ENCODE peak calls at places on chromosomes 7 and 10, in ten cellular contexts. Z is NCI-H1417 treated with DMSO at 0.1 percent for 48 hours, N is globus pallidus, L is NCI-H1105, X is NCI-H2107, H is posterior cingulate gyrus, W is heart right ventricle, P is NCI-H1092, I is foreskin fibroblast, R is dorsolateral prefrontal cortex. T is an unnamed sample.

GRCh38 chr10:27998178-27998953 is 513 bp downstream of the ODAD2 start:
- DNase-seq in P (peak), W (peak), X (peak), I (peak), Z (no peak), H (no peak), N (no peak), R (no peak), L (peak), T (no peak)

GRCh38 chr7:506921-507622 is 12.6 kb downstream of the PDGFA start:
- DNase-seq in I (no peak), R (no peak), Z (no peak), N (no peak), P (no peak), H (peak), X (no peak), L (no peak), W (peak), T (no peak)

GRCh38 chr7:93728292-93728691 is 153.8 kb upstream of the CALCR start:
- DNase-seq in P (no peak), X (no peak), L (no peak), Z (no peak), N (no peak), W (no peak), I (no peak), R (no peak), H (no peak), T (no peak)

GRCh38 chr7:137898839-137899681 is 52.3 kb upstream of the DGKI start:
- DNase-seq in P (peak), L (peak), H (peak), R (peak), N (peak), X (peak), W (peak), Z (peak), I (peak), T (peak)

GRCh38 chr10:72542396-72542815 is 83.5 kb downstream of the MICU1 start:
- DNase-seq in I (no peak), P (no peak), H (no peak), X (no peak), Z (no peak), R (no peak), W (no peak), N (no peak), L (no peak), T (no peak)

GRCh38 chr10:128747556-128748335 is 621.5 kb upstream of the MKI67 start:
- DNase-seq in N (no peak), X (no peak), I (no peak), H (no peak), R (no peak), Z (no peak), P (no peak), W (no peak), L (no peak), T (no peak)

GRCh38 chr10:63057509-63057908 is 75.6 kb upstream of the NRBF2 start:
- DNase-seq in X (no peak), H (no peak), Z (no peak), L (no peak), W (no peak), R (no peak), N (no peak), P (no peak), I (no peak), T (no peak)

GRCh38 chr10:131477457-131478205 is 166.1 kb upstream of the TCERG1L start:
- DNase-seq in I (no peak), Z (no peak), R (no peak), X (no peak), L (no peak), P (no peak), N (no peak), H (no peak), W (no peak), T (no peak)

GRCh38 chr7:125927556-125927955 is 997.9 kb upstream of the POT1 start:
- DNase-seq in R (no peak), L (no peak), P (no peak), I (no peak), X (peak), Z (no peak), W (no peak), N (no peak), H (no peak), T (no peak)

GRCh38 chr7:141838581-141838980 is 2.7 kb downstream of the PRSS37 start:
- DNase-seq in Z (no peak), X (no peak), H (no peak), I (no peak), W (no peak), L (no peak), R (no peak), N (no peak), P (no peak), T (no peak)

GRCh38 chr10:100006241-100006886 is 3.4 kb downstream of the DNMBP start:
- DNase-seq in H (no peak), N (no peak), L (no peak), W (no peak), X (no peak), P (no peak), I (peak), Z (no peak), R (no peak), T (no peak)

GRCh38 chr7:4683043-4683883 is 1.2 kb downstream of the FOXK1 start:
- DNase-seq in Z (no peak), R (no peak), W (peak), L (no peak), N (no peak), H (peak), I (peak), P (no peak), X (no peak), T (no peak)

GRCh38 chr7:106165328-106165727 is 53.2 kb upstream of the SYPL1 start:
- DNase-seq in I (peak), H (no peak), N (no peak), R (no peak), L (no peak), P (no peak), X (no peak), Z (no peak), W (no peak), T (no peak)

GRCh38 chr10:102230264-102230860 is 4.3 kb downstream of the ELOVL3 start:
- DNase-seq in I (peak), W (peak), R (no peak), L (peak), Z (no peak), P (peak), H (no peak), X (peak), N (no peak), T (no peak)

GRCh38 chr10:72308320-72308987 is 34.7 kb downstream of the DDIT4 start:
- DNase-seq in Z (no peak), H (no peak), I (peak), L (no peak), P (no peak), R (no peak), W (peak), N (no peak), X (no peak), T (no peak)

GRCh38 chr10:20990604-20991003 is 93.5 kb upstream of the NEBL start:
- DNase-seq in Z (no peak), R (no peak), I (peak), P (no peak), L (no peak), N (no peak), H (no peak), X (no peak), W (no peak), T (no peak)

GRCh38 chr10:112585960-112586359 is 138.9 kb downstream of the VTI1A start:
- DNase-seq in N (no peak), P (no peak), R (no peak), H (no peak), I (peak), L (no peak), X (no peak), Z (no peak), W (no peak), T (no peak)

GRCh38 chr7:105131890-105132289 is 117.9 kb downstream of the KMT2E start:
- DNase-seq in I (no peak), R (peak), L (no peak), H (no peak), W (no peak), X (no peak), N (no peak), Z (no peak), P (no peak), T (no peak)

GRCh38 chr10:103564799-103565365 is 71.4 kb downstream of the NEURL1 start:
- DNase-seq in I (no peak), H (no peak), P (no peak), W (no peak), N (no peak), Z (no peak), X (no peak), L (no peak), R (no peak), T (no peak)

GRCh38 chr7:106329971-106330733 is 45.4 kb upstream of the NAMPT start:
- DNase-seq in Z (no peak), R (no peak), W (no peak), I (peak), X (no peak), H (no peak), N (no peak), L (no peak), P (no peak), T (no peak)

GRCh38 chr7:38310601-38311057 is 37.2 kb upstream of the TARP start:
- DNase-seq in X (no peak), W (peak), N (peak), L (no peak), R (no peak), H (no peak), I (peak), Z (no peak), P (no peak), T (no peak)

GRCh38 chr7:138755331-138755747 is 42.5 kb upstream of the TMEM213 start:
- DNase-seq in R (no peak), P (no peak), W (no peak), N (no peak), X (no peak), Z (no peak), I (no peak), L (no peak), H (no peak), T (no peak)

GRCh38 chr10:102121739-102122372 is 1.7 kb upstream of the LDB1 start:
- DNase-seq in N (peak), L (no peak), R (no peak), I (peak), Z (no peak), W (no peak), H (no peak), X (no peak), P (no peak), T (no peak)

GRCh38 chr7:155858521-155859061 is 46.3 kb upstream of the SHH start:
- DNase-seq in P (no peak), H (no peak), R (no peak), I (peak), L (no peak), W (no peak), N (no peak), Z (no peak), X (no peak), T (no peak)

GRCh38 chr7:97731736-97732370 is at the start of gene TAC1:
- DNase-seq in N (no peak), L (no peak), H (no peak), W (no peak), P (no peak), R (no peak), I (peak), Z (no peak), X (no peak), T (no peak)

GRCh38 chr10:15262036-15262713 is 93.7 kb upstream of the NMT2 start:
- DNase-seq in W (no peak), R (no peak), P (no peak), L (no peak), X (no peak), N (peak), I (peak), Z (no peak), H (no peak), T (no peak)

GRCh38 chr10:28120043-28120749 is 121.3 kb upstream of the ODAD2 start:
- DNase-seq in Z (no peak), L (no peak), H (no peak), P (no peak), X (no peak), N (no peak), I (peak), W (no peak), R (no peak), T (no peak)

GRCh38 chr7:41416208-41416595 is 286.7 kb downstream of the INHBA start:
- DNase-seq in W (no peak), X (no peak), Z (no peak), P (no peak), H (no peak), I (peak), L (no peak), N (no peak), R (no peak), T (no peak)

GRCh38 chr10:132066812-132067211 is 1.1 kb downstream of the JAKMIP3 start:
- DNase-seq in X (no peak), N (no peak), H (no peak), L (no peak), I (no peak), R (no peak), P (no peak), Z (no peak), W (no peak), T (no peak)

GRCh38 chr10:91381562-91381923 is 28.6 kb upstream of the HECTD2 start:
- DNase-seq in P (no peak), W (no peak), I (peak), X (no peak), H (peak), N (peak), Z (no peak), L (no peak), R (no peak), T (no peak)

GRCh38 chr7:39016609-39017008 is 38.9 kb downstream of the POU6F2 start:
- DNase-seq in W (no peak), N (no peak), P (no peak), R (no peak), I (no peak), L (no peak), Z (no peak), X (no peak), H (no peak), T (no peak)

GRCh38 chr10:34370121-34370520 is 445.0 kb downstream of the PARD3 start:
- DNase-seq in L (no peak), R (no peak), I (no peak), X (no peak), Z (no peak), N (no peak), P (no peak), H (no peak), W (no peak), T (peak)

GRCh38 chr7:48035301-48035966 is at the start of gene C7orf57:
- DNase-seq in I (peak), N (peak), Z (peak), P (peak), L (peak), X (no peak), W (peak), H (peak), R (peak), T (no peak)